ENCODE peak calls at places on chromosome 16, in ten cellular contexts. K is CD4-positive, alpha-beta memory T cell; N is effector memory CD4-positive, alpha-beta T cell; Q is HTR-8/SVneo; I is stomach; S is transverse colon; Y is cardiac septum; O is DMS79 treated with DMSO at 0.1 percent for 48 hours; R is adipocyte; B is GM23248. F is an unnamed sample.

GRCh38 chr16:89670496-89671431 is 13.1 kb downstream of the SPATA33 start:
- DNase-seq in K (no peak), N (no peak), Q (no peak), I (no peak), S (no peak), Y (no peak), O (no peak), R (peak), B (peak), F (peak)

GRCh38 chr16:35706901-35707300 is 2247.5 kb downstream of the TP53TG3F start:
- DNase-seq in K (no peak), N (no peak), Q (no peak), I (no peak), S (no peak), Y (no peak), O (no peak), R (no peak), B (no peak), F (no peak)

GRCh38 chr16:21646721-21647561 is 5.5 kb downstream of the IGSF6 start:
- DNase-seq in K (peak), N (peak), Q (no peak), I (peak), S (peak), Y (no peak), O (peak), R (no peak), B (no peak), F (no peak)

GRCh38 chr16:15765880-15766279 is 90.9 kb downstream of the MYH11 start:
- DNase-seq in K (peak), N (no peak), Q (peak), I (no peak), S (no peak), Y (no peak), O (peak), R (peak), B (peak), F (peak)

GRCh38 chr16:14172200-14172805 is 101.2 kb downstream of the MRTFB start:
- DNase-seq in K (no peak), N (no peak), Q (peak), I (no peak), S (no peak), Y (no peak), O (no peak), R (peak), B (peak), F (peak)

GRCh38 chr16:58201163-58201562 is 3.3 kb upstream of the CSNK2A2 start:
- DNase-seq in K (no peak), N (no peak), Q (no peak), I (no peak), S (no peak), Y (no peak), O (no peak), R (no peak), B (no peak), F (no peak)

GRCh38 chr16:10668322-10669045 is 26.2 kb downstream of the TEKT5 start:
- DNase-seq in K (no peak), N (no peak), Q (peak), I (peak), S (no peak), Y (no peak), O (no peak), R (peak), B (peak), F (no peak)

GRCh38 chr16:12652924-12653323 is 150.8 kb downstream of the CPPED1 start:
- DNase-seq in K (no peak), N (no peak), Q (no peak), I (no peak), S (no peak), Y (no peak), O (no peak), R (no peak), B (no peak), F (no peak)

GRCh38 chr16:89678258-89678657 is 8.2 kb upstream of the CDK10 start:
- DNase-seq in K (no peak), N (no peak), Q (no peak), I (no peak), S (no peak), Y (no peak), O (no peak), R (no peak), B (no peak), F (no peak)

GRCh38 chr16:88337021-88337420 is 45.7 kb upstream of the ZNF469 start:
- DNase-seq in K (no peak), N (no peak), Q (no peak), I (no peak), S (no peak), Y (no peak), O (no peak), R (no peak), B (no peak), F (no peak)

GRCh38 chr16:64131423-64131822 is 990.4 kb downstream of the CDH11 start:
- DNase-seq in K (no peak), N (no peak), Q (no peak), I (no peak), S (no peak), Y (no peak), O (no peak), R (no peak), B (no peak), F (no peak)

GRCh38 chr16:2477327-2477726 is 2.4 kb downstream of the TBC1D24 start:
- DNase-seq in K (no peak), N (no peak), Q (no peak), I (no peak), S (no peak), Y (no peak), O (no peak), R (no peak), B (no peak), F (no peak)

GRCh38 chr16:87897563-87898505 is 28.5 kb upstream of the SLC7A5 start:
- DNase-seq in K (no peak), N (peak), Q (no peak), I (no peak), S (no peak), Y (no peak), O (no peak), R (no peak), B (no peak), F (no peak)

GRCh38 chr16:89618114-89618999 is 4.9 kb downstream of the DPEP1 start:
- DNase-seq in K (no peak), N (no peak), Q (no peak), I (no peak), S (no peak), Y (no peak), O (peak), R (peak), B (no peak), F (peak)

GRCh38 chr16:81694494-81695285 is 84.4 kb upstream of the PLCG2 start:
- DNase-seq in K (no peak), N (no peak), Q (no peak), I (no peak), S (no peak), Y (no peak), O (peak), R (no peak), B (no peak), F (no peak)

GRCh38 chr16:4176794-4177438 is 60.7 kb upstream of the ADCY9 start:
- DNase-seq in K (no peak), N (no peak), Q (peak), I (no peak), S (peak), Y (no peak), O (no peak), R (peak), B (peak), F (peak)

GRCh38 chr16:4876646-4877297 is 29.5 kb downstream of the UBN1 start:
- DNase-seq in K (no peak), N (no peak), Q (no peak), I (no peak), S (no peak), Y (no peak), O (no peak), R (no peak), B (no peak), F (no peak)

GRCh38 chr16:67395458-67396158 is 2.3 kb upstream of the TPPP3 start:
- DNase-seq in K (no peak), N (no peak), Q (no peak), I (no peak), S (no peak), Y (peak), O (peak), R (no peak), B (peak), F (no peak)

GRCh38 chr16:88298882-88299745 is 83.6 kb upstream of the ZNF469 start:
- DNase-seq in K (no peak), N (no peak), Q (no peak), I (no peak), S (no peak), Y (no peak), O (no peak), R (no peak), B (peak), F (no peak)

GRCh38 chr16:85263214-85263613 is 150.9 kb upstream of the CIBAR2 start:
- DNase-seq in K (no peak), N (no peak), Q (no peak), I (no peak), S (no peak), Y (no peak), O (no peak), R (no peak), B (no peak), F (no peak)

GRCh38 chr16:81700071-81700779 is 78.9 kb upstream of the PLCG2 start:
- DNase-seq in K (no peak), N (no peak), Q (no peak), I (no peak), S (no peak), Y (no peak), O (no peak), R (no peak), B (no peak), F (no peak)

GRCh38 chr16:6728381-6728780 is 604.3 kb upstream of the RBFOX1 start:
- DNase-seq in K (no peak), N (no peak), Q (no peak), I (no peak), S (no peak), Y (no peak), O (no peak), R (no peak), B (no peak), F (no peak)

GRCh38 chr16:54632322-54632721 is 298.3 kb upstream of the IRX5 start:
- DNase-seq in K (no peak), N (no peak), Q (no peak), I (no peak), S (no peak), Y (no peak), O (no peak), R (no peak), B (no peak), F (no peak)

GRCh38 chr16:964696-965395 is 5.9 kb downstream of the LMF1 start:
- DNase-seq in K (peak), N (peak), Q (no peak), I (no peak), S (peak), Y (no peak), O (peak), R (no peak), B (no peak), F (no peak)

GRCh38 chr16:521381-522210 is 5.9 kb upstream of the CAPN15 start:
- DNase-seq in K (no peak), N (no peak), Q (no peak), I (peak), S (peak), Y (no peak), O (no peak), R (no peak), B (no peak), F (no peak)